ENCODE peak calls at places on chromosome 20, in five cellular contexts. U, Q, R, E and F are unnamed samples. For H3K4me1 and H4K20me1, the result is how much of the 10 kb centered on the place peaks cover.

GRCh38 chr20:61253640-61254511 is 1.8 kb downstream of the CDH4 start:
- DNase-seq in E (peak), U (peak), R (peak), Q (no peak), F (no peak)

GRCh38 chr20:9294081-9294480 is 220.3 kb upstream of the LAMP5 start:
- DNase-seq in U (peak), R (peak), Q (peak), E (peak), F (no peak)

GRCh38 chr20:9807176-9807575 is 31.7 kb downstream of the PAK5 start:
- DNase-seq in R (no peak), Q (no peak), E (no peak), U (no peak), F (no peak)

GRCh38 chr20:52200870-52201269 is 9.3 kb upstream of the ZFP64 start:
- DNase-seq in Q (no peak), R (peak), E (peak), U (no peak), F (no peak)

GRCh38 chr20:36319356-36320260 is 13.5 kb downstream of the DLGAP4 start:
- DNase-seq in U (no peak), E (no peak), R (no peak), Q (no peak), F (no peak)

GRCh38 chr20:10550204-10551118 is 115.4 kb downstream of the SLX4IP start:
- DNase-seq in U (no peak), E (no peak), R (no peak), Q (no peak), F (no peak)

GRCh38 chr20:47926731-47927130 is 141.4 kb upstream of the SULF2 start:
- DNase-seq in R (no peak), E (no peak), Q (no peak), U (no peak), F (no peak)

GRCh38 chr20:56807118-56807517 is 178.0 kb downstream of the TFAP2C start:
- DNase-seq in Q (no peak), E (no peak), U (no peak), R (no peak), F (no peak)

GRCh38 chr20:8043687-8044278 is 24.2 kb upstream of the TMX4 start:
- DNase-seq in E (peak), Q (peak), R (peak), U (peak), F (peak)

GRCh38 chr20:57459897-57460663 is 64.9 kb downstream of the CTCFL start:
- DNase-seq in Q (no peak), E (no peak), U (no peak), R (no peak), F (no peak)

GRCh38 chr20:1899169-1899525 is 3.9 kb downstream of the SIRPA start:
- DNase-seq in R (no peak), U (no peak), E (no peak), Q (no peak), F (no peak)

GRCh38 chr20:40258931-40259330 is 430.1 kb downstream of the MAFB start:
- DNase-seq in U (no peak), E (no peak), Q (no peak), R (no peak), F (no peak)

GRCh38 chr20:3296256-3297095 is 57.5 kb upstream of the SLC4A11 start:
- DNase-seq in U (no peak), Q (no peak), R (no peak), E (no peak), F (no peak)

GRCh38 chr20:22762576-22763256 is 178.3 kb upstream of the FOXA2 start:
- DNase-seq in U (no peak), Q (no peak), R (no peak), E (no peak), F (peak)

GRCh38 chr20:13856356-13856755 is 71.5 kb downstream of the NDUFAF5 start:
- DNase-seq in E (no peak), U (no peak), R (no peak), Q (no peak), F (no peak)

GRCh38 chr20:63848003-63848911 is 13.0 kb upstream of the ABHD16B start:
- DNase-seq in Q (no peak), R (no peak), E (no peak), U (no peak), F (peak)

GRCh38 chr20:44532248-44532980 is 10.5 kb upstream of the SERINC3 start:
- DNase-seq in U (no peak), R (no peak), Q (peak), E (no peak), F (no peak)

GRCh38 chr20:22743426-22743825 is 159.1 kb upstream of the FOXA2 start:
- DNase-seq in E (no peak), R (no peak), U (no peak), Q (no peak), F (no peak)

GRCh38 chr20:8853805-8854338 is 215.0 kb upstream of the PLCB4 start:
- DNase-seq in U (peak), E (peak), Q (peak), R (peak), F (peak)

GRCh38 chr20:10864076-10864672 is 190.4 kb upstream of the JAG1 start:
- DNase-seq in Q (peak), E (no peak), U (peak), R (peak), F (peak)

GRCh38 chr20:13211956-13212618 is 9.0 kb upstream of the ISM1 start:
- DNase-seq in E (no peak), Q (no peak), R (no peak), U (no peak), F (no peak)

GRCh38 chr20:41178495-41178894 is 41.2 kb downstream of the PLCG1 start:
- DNase-seq in E (no peak), R (no peak), U (no peak), Q (no peak), F (no peak)

GRCh38 chr20:17635846-17636245 is 46.2 kb downstream of the RRBP1 start:
- DNase-seq in E (peak), U (no peak), R (peak), Q (no peak), F (no peak)

GRCh38 chr20:38806855-38807655 is 1.6 kb downstream of the PPP1R16B start:
- DNase-seq in U (no peak), R (no peak), Q (no peak), E (no peak), F (no peak)

GRCh38 chr20:56411759-56412472 is at the start of gene CASS4:
- DNase-seq in E (peak), Q (peak), R (peak), U (peak), F (no peak)

GRCh38 chr20:25061103-25061799 is 3.3 kb upstream of the ACSS1 start:
- DNase-seq in E (no peak), Q (no peak), U (peak), R (no peak), F (no peak)

GRCh38 chr20:21388566-21388965 is 8.8 kb downstream of the NKX2-4 start:
- DNase-seq in U (no peak), Q (no peak), R (no peak), E (no peak), F (no peak)

GRCh38 chr20:53834044-53834442 is 236.4 kb downstream of the BCAS1 start:
- DNase-seq in E (no peak), Q (peak), U (no peak), R (no peak), F (peak)

GRCh38 chr20:53831812-53832211 is 238.2 kb upstream of the ZNF217 start:
- DNase-seq in U (no peak), R (no peak), E (no peak), Q (no peak), F (no peak)

GRCh38 chr20:53831228-53831627 is 237.6 kb upstream of the ZNF217 start:
- DNase-seq in E (no peak), Q (no peak), R (no peak), U (no peak), F (no peak)

GRCh38 chr20:53833333-53834043 is 236.9 kb downstream of the BCAS1 start:
- DNase-seq in R (no peak), Q (no peak), E (no peak), U (no peak), F (no peak)

GRCh38 chr20:53832499-53832898 is 237.9 kb downstream of the BCAS1 start:
- DNase-seq in Q (no peak), U (no peak), E (no peak), R (no peak), F (no peak)
- H3K4me1 ChIP-seq in Q (under half), U (under half), E (under half), R (under half), F (under half)

GRCh38 chr20:58986968-58987517 is 6.0 kb downstream of the NELFCD start:
- DNase-seq in R (no peak), Q (no peak), E (no peak), U (no peak), F (no peak)

GRCh38 chr20:58989196-58989595 is 8.1 kb downstream of the NELFCD start:
- DNase-seq in U (no peak), R (no peak), Q (no peak), E (no peak), F (no peak)

GRCh38 chr20:58987790-58988564 is 6.9 kb downstream of the NELFCD start:
- DNase-seq in U (no peak), R (no peak), E (no peak), Q (no peak), F (no peak)

GRCh38 chr20:58986286-58986967 is 5.4 kb downstream of the NELFCD start:
- DNase-seq in Q (no peak), U (no peak), R (no peak), E (no peak), F (no peak)

GRCh38 chr20:58988565-58988882 is 7.5 kb downstream of the NELFCD start:
- DNase-seq in U (no peak), Q (no peak), R (no peak), E (no peak), F (no peak)
- H4K20me1 ChIP-seq in U (under half), Q (under half), R (under half), E (under half), F (under half)

DNA sequence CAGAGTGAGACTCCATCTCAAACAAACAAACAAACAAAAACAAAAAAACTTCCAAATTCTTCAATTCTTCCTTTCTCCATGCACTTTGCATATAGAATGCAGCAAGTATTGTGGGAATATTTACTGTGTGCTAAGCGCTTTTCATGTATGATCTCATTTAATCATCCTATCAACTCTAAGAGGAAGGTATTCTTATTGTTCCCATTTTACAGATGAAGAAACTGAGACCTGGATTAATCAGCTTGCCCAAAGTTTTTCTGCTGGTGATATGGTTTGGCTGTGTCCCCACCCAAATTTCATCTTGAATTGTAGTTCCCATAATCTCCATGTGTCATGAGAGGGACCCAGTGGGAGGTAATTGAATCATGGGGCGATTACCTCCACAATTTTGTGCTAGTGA is 56.6 kb upstream of the KCNG1 start:
- DNase-seq in Q (no peak), E (no peak), R (no peak), U (no peak), F (no peak)
- H3K4me1 ChIP-seq in Q (under half), E (under half), R (under half), U (under half), F (under half)

DNA sequence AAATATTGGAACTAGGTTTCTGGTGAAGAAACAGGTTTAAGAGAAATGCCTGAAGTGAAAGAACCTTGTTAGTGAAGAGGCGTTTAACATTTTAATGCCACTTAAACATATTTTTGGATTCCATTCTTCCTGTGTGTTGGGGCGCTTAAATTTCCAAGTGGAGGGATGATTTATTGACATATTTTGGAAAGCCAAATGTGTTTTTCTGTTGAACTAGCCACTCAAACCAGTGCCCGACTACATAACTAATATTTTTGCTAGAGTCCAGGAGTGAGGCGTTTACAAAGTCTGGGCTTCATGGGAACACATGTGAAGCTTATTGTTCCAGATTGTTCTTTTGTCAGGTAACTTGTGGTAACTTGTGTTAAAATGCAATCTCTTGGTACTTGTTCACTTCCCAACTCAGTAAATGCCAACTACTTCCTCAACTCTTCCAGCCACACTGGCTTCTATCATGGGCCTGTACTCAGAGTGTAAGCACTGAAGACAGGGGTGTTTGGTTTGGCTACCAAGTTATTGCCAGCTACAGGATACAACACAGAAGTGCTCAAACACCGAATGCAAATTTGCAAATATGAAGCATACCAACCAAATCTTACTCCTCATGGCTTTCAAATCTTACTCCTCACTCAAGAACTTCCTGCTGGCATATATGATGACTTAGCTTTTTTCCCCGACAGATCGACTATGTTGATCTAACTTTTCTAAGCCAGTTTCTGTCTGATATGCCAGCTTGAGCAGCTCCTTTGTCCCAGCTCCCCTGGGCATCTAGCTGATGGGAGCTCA is 2.0 kb upstream of the ZNFX1 start:
- DNase-seq in R (peak), Q (no peak), E (no peak), U (peak), F (peak)
- H4K20me1 ChIP-seq in R (under half), Q (half or more), E (half or more), U (half or more), F (half or more)

GRCh38 chr20:32468860-32469259 is 110.7 kb downstream of the ASXL1 start:
- DNase-seq in U (no peak), E (no peak), Q (no peak), R (no peak), F (no peak)

GRCh38 chr20:32466739-32467505 is 108.8 kb downstream of the ASXL1 start:
- DNase-seq in Q (no peak), U (no peak), R (no peak), E (no peak), F (no peak)

GRCh38 chr20:32467506-32468312 is 109.6 kb downstream of the ASXL1 start:
- DNase-seq in Q (no peak), E (no peak), U (no peak), R (no peak), F (no peak)

GRCh38 chr20:32470025-32470861 is 112.1 kb downstream of the ASXL1 start:
- DNase-seq in E (peak), U (peak), R (peak), Q (peak), F (no peak)

DNA sequence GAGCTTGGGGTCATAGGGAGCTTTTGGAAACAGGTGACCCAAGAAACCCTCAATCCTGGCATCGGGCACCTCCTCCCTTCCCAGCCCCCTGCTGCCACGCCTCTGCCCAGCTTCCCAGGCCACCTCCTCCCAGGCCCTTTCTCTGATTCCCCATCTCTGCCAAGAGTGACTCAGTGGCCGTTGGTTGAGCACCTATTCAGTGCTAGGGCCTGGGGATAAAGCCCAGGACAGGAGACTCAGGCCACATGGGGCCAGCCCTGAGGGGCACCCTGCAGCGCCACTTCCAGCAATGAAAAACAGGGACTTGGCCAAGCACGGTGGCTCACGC is 110.1 kb downstream of the ASXL1 start:
- DNase-seq in R (no peak), U (no peak), E (no peak), Q (no peak), F (no peak)
- H3K4me1 ChIP-seq in R (under half), U (half or more), E (under half), Q (under half), F (under half)